ENCODE peak calls at places on chromosomes 7 and 10, in nine cellular contexts. Y is H54; J is NCI-H2171 treated with DMSO at 0.1 percent for 48 hours; H is RWPE1; U is uterus; F is NCI-H446 treated with DMSO at 0.1 percent for 48 hours; W is CD8-positive, alpha-beta T cell; D is SW480; T is AG04450. V is an unnamed sample.

GRCh38 chr10:3132036-3133025 is 40.3 kb downstream of the PITRM1 start:
- DNase-seq in D (no peak), J (no peak), F (no peak), W (no peak), T (no peak), U (no peak), Y (no peak), H (no peak), V (no peak)

GRCh38 chr10:121235692-121236091 is 362.6 kb downstream of the FGFR2 start:
- DNase-seq in F (no peak), D (no peak), H (no peak), T (no peak), Y (no peak), U (no peak), J (no peak), W (no peak), V (no peak)

GRCh38 chr10:94760586-94761178 is 1.8 kb upstream of the CYP2C19 start:
- DNase-seq in F (no peak), W (no peak), H (no peak), D (no peak), Y (no peak), T (no peak), U (no peak), J (no peak), V (no peak)

GRCh38 chr10:90842710-90843109 is 15.1 kb downstream of the HTR7 start:
- DNase-seq in T (no peak), H (no peak), U (no peak), J (no peak), Y (no peak), W (no peak), D (no peak), F (no peak), V (no peak)

GRCh38 chr7:2264158-2264557 is 22.1 kb downstream of the NUDT1 start:
- DNase-seq in W (no peak), H (no peak), U (no peak), D (no peak), F (no peak), T (no peak), J (no peak), Y (no peak), V (no peak)

GRCh38 chr10:33524966-33525365 is 190.5 kb upstream of the NRP1 start:
- DNase-seq in F (no peak), H (no peak), U (no peak), J (no peak), D (no peak), Y (no peak), W (no peak), T (peak), V (no peak)

GRCh38 chr7:69545175-69545574 is 53.1 kb upstream of the AUTS2 start:
- DNase-seq in D (no peak), F (no peak), H (no peak), T (no peak), Y (no peak), W (no peak), J (no peak), U (no peak), V (no peak)

GRCh38 chr10:132393695-132394181 is 3.3 kb upstream of the PWWP2B start:
- DNase-seq in H (no peak), Y (no peak), D (no peak), F (no peak), U (no peak), W (no peak), T (no peak), J (no peak), V (no peak)

GRCh38 chr7:139181404-139181803 is 49.6 kb upstream of the UBN2 start:
- DNase-seq in D (no peak), H (no peak), T (no peak), W (no peak), Y (no peak), J (no peak), U (no peak), F (no peak), V (no peak)

GRCh38 chr10:133455611-133456031 is 1.9 kb downstream of the SCART1 start:
- DNase-seq in Y (no peak), W (no peak), T (no peak), U (peak), D (no peak), F (no peak), J (no peak), H (no peak), V (no peak)